ENCODE peak calls at places on chromosomes 4 and X, in seven cellular contexts. M is ecto neural progenitor cell, L is GOT3, V is Daoy, S is T follicular helper cell, X is heart left ventricle, H is cardiac muscle cell. O is an unnamed sample.

GRCh38 chr4:130545596-130545995 is 1449.6 kb downstream of the C4orf33 start:
- DNase-seq in M (no peak), L (no peak), V (no peak), S (no peak), X (no peak), H (peak; percentile 25), O (no peak)

GRCh38 chr4:68904786-68905185 is 46.8 kb downstream of the UGT2A3 start:
- DNase-seq in M (no peak), L (no peak), V (no peak), S (no peak), X (no peak), H (no peak), O (no peak)

GRCh38 chr4:96677499-96677898 is 837.6 kb downstream of the PDHA2 start:
- DNase-seq in M (no peak), L (no peak), V (no peak), S (no peak), X (no peak), H (peak; percentile 47), O (no peak)

GRCh38 chrX:103210056-103210455 is 4.9 kb upstream of the BEX4 start:
- DNase-seq in M (no peak), L (no peak), V (no peak), S (no peak), X (no peak), H (no peak), O (no peak)

GRCh38 chrX:3636803-3637202 is 76.6 kb downstream of the PRKX start:
- DNase-seq in M (no peak), L (no peak), V (no peak), S (no peak), X (no peak), H (no peak), O (no peak)

GRCh38 chrX:15646543-15646942 is 18.1 kb downstream of the CLTRN start:
- DNase-seq in M (no peak), L (no peak), V (no peak), S (no peak), X (no peak), H (no peak), O (no peak)

GRCh38 chrX:120775959-120776358 is 99.7 kb downstream of the CT47B1 start:
- DNase-seq in M (no peak), L (no peak), V (no peak), S (no peak), X (no peak), H (no peak), O (no peak)

GRCh38 chr4:10006604-10007435 is 14.5 kb downstream of the SLC2A9 start:
- DNase-seq in M (no peak), L (no peak), V (peak; percentile 82), S (no peak), X (no peak), H (peak; percentile 58), O (no peak)

GRCh38 chrX:40473460-40474204 is 107.1 kb upstream of the ATP6AP2 start:
- DNase-seq in M (no peak), L (no peak), V (no peak), S (no peak), X (no peak), H (no peak), O (no peak)

GRCh38 chr4:128757712-128758111 is 51.8 kb upstream of the JADE1 start:
- DNase-seq in M (peak; percentile 55), L (no peak), V (no peak), S (no peak), X (peak; percentile 69), H (no peak), O (no peak)

GRCh38 chr4:11250510-11250909 is 178.2 kb downstream of the HS3ST1 start:
- DNase-seq in M (no peak), L (no peak), V (no peak), S (no peak), X (no peak), H (no peak), O (no peak)

GRCh38 chr4:42627887-42628646 is 28.8 kb downstream of the ATP8A1 start:
- DNase-seq in M (no peak), L (no peak), V (peak; percentile 17), S (peak; percentile 18), X (peak; percentile 85), H (peak; percentile 17), O (no peak)

GRCh38 chrX:56994375-56995270 is 718 bp downstream of the SPIN3 start:
- DNase-seq in M (no peak), L (no peak), V (no peak), S (no peak), X (no peak), H (peak; percentile 1), O (no peak)

GRCh38 chr4:94068712-94069111 is 139.0 kb upstream of the SMARCAD1 start:
- DNase-seq in M (no peak), L (no peak), V (no peak), S (no peak), X (no peak), H (no peak), O (no peak)

GRCh38 chr4:5887361-5888221 is 5.3 kb downstream of the CRMP1 start:
- DNase-seq in M (peak; percentile 70), L (no peak), V (peak; percentile 39), S (no peak), X (no peak), H (no peak), O (no peak)

GRCh38 chrX:27276751-27277150 is 186.4 kb downstream of the PPP4R3C start:
- DNase-seq in M (no peak), L (no peak), V (no peak), S (no peak), X (no peak), H (no peak), O (no peak)

GRCh38 chr4:128322311-128322710 is 34.7 kb upstream of the PGRMC2 start:
- DNase-seq in M (no peak), L (no peak), V (peak; percentile 39), S (no peak), X (no peak), H (no peak), O (no peak)

GRCh38 chrX:134551365-134552095 is 91.6 kb downstream of the HPRT1 start:
- DNase-seq in M (no peak), L (no peak), V (no peak), S (no peak), X (no peak), H (peak; percentile 56), O (no peak)

GRCh38 chrX:35040871-35041270 is 98.3 kb downstream of the FAM47B start:
- DNase-seq in M (no peak), L (no peak), V (no peak), S (no peak), X (no peak), H (no peak), O (no peak)

GRCh38 chrX:66038115-66038514 is 1.8 kb downstream of the VSIG4 start:
- DNase-seq in M (no peak), L (no peak), V (no peak), S (no peak), X (no peak), H (no peak), O (no peak)

GRCh38 chrX:70970482-70970999 is 39.6 kb upstream of the SLC7A3 start:
- DNase-seq in M (no peak), L (no peak), V (no peak), S (no peak), X (no peak), H (peak; percentile 36), O (no peak)

GRCh38 chr4:40409835-40410234 is 74.7 kb downstream of the CHRNA9 start:
- DNase-seq in M (no peak), L (no peak), V (no peak), S (no peak), X (no peak), H (peak; percentile 47), O (no peak)

GRCh38 chrX:1493877-1494510 is 41.3 kb upstream of the ASMTL start:
- DNase-seq in M (peak; percentile 52), L (no peak), V (no peak), S (no peak), X (no peak), H (no peak), O (no peak)

GRCh38 chr4:160836431-160836830 is 1327.4 kb downstream of the FSTL5 start:
- DNase-seq in M (no peak), L (no peak), V (no peak), S (no peak), X (no peak), H (no peak), O (no peak)

GRCh38 chr4:185222598-185222997 is 13.2 kb downstream of the SNX25 start:
- DNase-seq in M (no peak), L (no peak), V (no peak), S (no peak), X (no peak), H (no peak), O (no peak)

GRCh38 chr4:40193018-40193571 is 3.7 kb upstream of the RHOH start:
- DNase-seq in M (no peak), L (no peak), V (no peak), S (no peak), X (no peak), H (no peak), O (no peak)

GRCh38 chrX:16882188-16882587 is 12.0 kb upstream of the RBBP7 start:
- DNase-seq in M (no peak), L (no peak), V (peak; percentile 20), S (no peak), X (no peak), H (peak; percentile 53), O (no peak)

GRCh38 chrX:23749129-23749528 is 6.1 kb upstream of the ACOT9 start:
- DNase-seq in M (no peak), L (no peak), V (no peak), S (no peak), X (no peak), H (no peak), O (no peak)

GRCh38 chr4:183602444-183603102 is 56.4 kb downstream of the RWDD4 start:
- DNase-seq in M (no peak), L (no peak), V (no peak), S (no peak), X (no peak), H (peak; percentile 37), O (no peak)

GRCh38 chr4:85496933-85497332 is 22.0 kb downstream of the ARHGAP24 start:
- DNase-seq in M (no peak), L (no peak), V (peak; percentile 51), S (no peak), X (no peak), H (peak; percentile 68), O (no peak)

GRCh38 chr4:148238086-148238485 is 204.1 kb downstream of the NR3C2 start:
- DNase-seq in M (no peak), L (no peak), V (no peak), S (no peak), X (no peak), H (peak; percentile 39), O (no peak)

GRCh38 chrX:26309262-26309661 is 93.3 kb downstream of the MAGEB5 start:
- DNase-seq in M (no peak), L (no peak), V (no peak), S (no peak), X (no peak), H (no peak), O (no peak)

GRCh38 chrX:139907078-139907477 is 25.8 kb downstream of the ATP11C start:
- DNase-seq in M (no peak), L (no peak), V (no peak), S (no peak), X (no peak), H (no peak), O (no peak)

GRCh38 chrX:67718926-67719325 is 175.1 kb downstream of the AR start:
- DNase-seq in M (no peak), L (no peak), V (no peak), S (no peak), X (peak; percentile 53), H (no peak), O (no peak)

GRCh38 chr4:19739101-19739651 is 512.5 kb upstream of the SLIT2 start:
- DNase-seq in M (no peak), L (no peak), V (peak; percentile 90), S (no peak), X (no peak), H (peak; percentile 92), O (peak; percentile 91)

GRCh38 chr4:74223801-74224200 is 65.9 kb downstream of the MTHFD2L start:
- DNase-seq in M (no peak), L (peak; percentile 1), V (peak; percentile 28), S (no peak), X (no peak), H (peak; percentile 62), O (no peak)

GRCh38 chr4:152224872-152225420 is 310.9 kb downstream of the FBXW7 start:
- DNase-seq in M (no peak), L (no peak), V (no peak), S (no peak), X (no peak), H (no peak), O (no peak)

GRCh38 chrX:150566734-150567182 is 1.7 kb upstream of the MTM1 start:
- DNase-seq in M (peak; percentile 62), L (no peak), V (no peak), S (no peak), X (no peak), H (no peak), O (no peak)